ENCODE peak calls at places on chromosomes 13 and 19, in nine cellular contexts. K is lung; Z is natural killer cell; L is omental fat pad; X is choroid plexus epithelial cell; J is body of pancreas; O is CD8-positive, alpha-beta T cell; T is tibial artery; M is GM20000. G is an unnamed sample.

GRCh38 chr19:56270676-56271075 is 1.9 kb upstream of the EDDM13 start:
- DNase-seq in K (peak; percentile 32), Z (no peak), L (no peak), X (no peak), J (no peak), O (no peak), T (no peak), M (no peak), G (no peak)

GRCh38 chr13:111646464-111646855 is 326.0 kb downstream of the TEX29 start:
- DNase-seq in K (no peak), Z (no peak), L (no peak), X (no peak), J (no peak), O (no peak), T (no peak), M (no peak), G (no peak)

GRCh38 chr19:55355213-55355821 is 798 bp upstream of the COX6B2 start:
- DNase-seq in K (no peak), Z (no peak), L (no peak), X (no peak), J (no peak), O (no peak), T (no peak), M (no peak), G (no peak)

GRCh38 chr19:29277107-29277506 is 64.2 kb upstream of the UQCRFS1 start:
- DNase-seq in K (no peak), Z (peak; percentile 52), L (no peak), X (no peak), J (no peak), O (peak; percentile 52), T (no peak), M (peak; percentile 90), G (peak; percentile 21)

GRCh38 chr13:29845440-29846056 is 4.9 kb downstream of the UBL3 start:
- DNase-seq in K (no peak), Z (no peak), L (no peak), X (peak; percentile 50), J (no peak), O (no peak), T (no peak), M (no peak), G (no peak)

GRCh38 chr19:49473868-49474544 is at the start of gene FLT3LG:
- DNase-seq in K (peak; percentile 77), Z (peak; percentile 90), L (peak; percentile 55), X (peak; percentile 76), J (peak; percentile 71), O (peak; percentile 95), T (peak; percentile 74), M (peak; percentile 93), G (peak; percentile 91)

GRCh38 chr13:44768233-44768632 is 192.1 kb upstream of the TSC22D1 start:
- DNase-seq in K (no peak), Z (no peak), L (no peak), X (no peak), J (no peak), O (peak; percentile 24), T (no peak), M (peak; percentile 38), G (peak; percentile 59)

GRCh38 chr19:54252845-54253244 is 4.2 kb downstream of the LILRB5 start:
- DNase-seq in K (no peak), Z (no peak), L (no peak), X (no peak), J (no peak), O (no peak), T (no peak), M (no peak), G (no peak)

GRCh38 chr19:43624933-43625332 is 5.5 kb upstream of the ZNF428 start:
- DNase-seq in K (peak; percentile 40), Z (peak; percentile 66), L (peak; percentile 36), X (peak; percentile 43), J (peak; percentile 58), O (peak; percentile 93), T (peak; percentile 26), M (peak; percentile 88), G (peak; percentile 66)

GRCh38 chr13:73859841-73860240 is 274.4 kb downstream of the KLF12 start:
- DNase-seq in K (no peak), Z (no peak), L (no peak), X (no peak), J (no peak), O (no peak), T (no peak), M (no peak), G (no peak)

GRCh38 chr19:53927745-53928144 is 18.7 kb downstream of the CACNG7 start:
- DNase-seq in K (no peak), Z (no peak), L (no peak), X (peak; percentile 86), J (peak; percentile 30), O (peak; percentile 52), T (no peak), M (no peak), G (no peak)

GRCh38 chr13:73842621-73843020 is 291.6 kb downstream of the KLF12 start:
- DNase-seq in K (no peak), Z (no peak), L (no peak), X (peak; percentile 21), J (no peak), O (no peak), T (no peak), M (no peak), G (no peak)

GRCh38 chr19:40588110-40588854 is 11.6 kb downstream of the SHKBP1 start:
- DNase-seq in K (no peak), Z (no peak), L (no peak), X (peak; percentile 42), J (no peak), O (no peak), T (no peak), M (no peak), G (no peak)

GRCh38 chr13:23950736-23951510 is 53.6 kb upstream of the C1QTNF9B start:
- DNase-seq in K (no peak), Z (no peak), L (no peak), X (no peak), J (no peak), O (no peak), T (no peak), M (no peak), G (no peak)
- TF ChIP-seq CTCF in K (no peak), Z (no peak), L (no peak), X (peak; percentile 41), J (no peak), O (no peak), T (no peak), M (no peak), G (no peak)

DNA sequence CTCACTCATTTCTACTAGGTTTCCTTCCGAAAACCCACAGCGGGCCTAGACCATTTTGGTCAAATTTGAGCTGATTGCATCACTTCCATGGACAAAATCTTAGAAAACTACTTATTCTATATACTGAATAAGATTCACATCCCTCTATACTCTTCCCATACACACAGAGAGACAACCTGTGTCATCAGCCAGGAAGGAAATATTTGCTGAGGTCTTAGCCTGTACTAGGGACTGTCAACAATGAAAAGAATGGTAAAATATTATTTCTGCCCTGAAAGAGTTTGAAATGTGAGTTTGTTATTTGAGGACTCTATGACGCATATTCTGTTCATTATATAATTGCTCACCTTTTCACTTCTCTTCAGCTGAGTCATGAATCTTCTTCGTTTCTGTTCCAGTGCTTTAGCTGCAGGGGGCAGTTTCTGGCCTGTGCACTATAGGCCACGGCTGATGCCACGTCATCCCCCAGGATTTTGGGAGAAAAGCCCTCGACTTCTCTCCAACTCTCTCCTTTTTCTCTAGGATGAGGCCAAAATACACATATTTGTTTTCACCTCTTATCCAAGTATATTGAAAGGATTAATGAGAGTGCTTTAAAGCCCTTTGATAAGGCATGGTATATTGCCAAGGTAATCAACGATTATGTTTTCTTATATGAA is 47.7 kb downstream of the GSX1 start:
- DNase-seq in K (no peak), Z (no peak), L (no peak), X (peak; percentile 5), J (no peak), O (no peak), T (no peak), M (no peak), G (no peak)
- TF ChIP-seq CTCF in K (no peak), Z (no peak), L (no peak), X (no peak), J (no peak), O (no peak), T (no peak), M (no peak), G (no peak)

GRCh38 chr13:24627090-24627714 is 53.0 kb upstream of the ATP12A start:
- DNase-seq in K (no peak), Z (no peak), L (no peak), X (no peak), J (peak; percentile 42), O (no peak), T (no peak), M (no peak), G (no peak)

GRCh38 chr13:24625870-24626419 is 54.3 kb upstream of the ATP12A start:
- DNase-seq in K (no peak), Z (no peak), L (no peak), X (no peak), J (no peak), O (no peak), T (no peak), M (peak; percentile 74), G (no peak)

GRCh38 chr13:24626449-24626848 is 53.8 kb upstream of the ATP12A start:
- DNase-seq in K (no peak), Z (no peak), L (no peak), X (no peak), J (no peak), O (no peak), T (no peak), M (no peak), G (no peak)

GRCh38 chr13:24629320-24629719 is 50.9 kb upstream of the ATP12A start:
- DNase-seq in K (no peak), Z (no peak), L (no peak), X (peak; percentile 41), J (no peak), O (no peak), T (no peak), M (no peak), G (no peak)

DNA sequence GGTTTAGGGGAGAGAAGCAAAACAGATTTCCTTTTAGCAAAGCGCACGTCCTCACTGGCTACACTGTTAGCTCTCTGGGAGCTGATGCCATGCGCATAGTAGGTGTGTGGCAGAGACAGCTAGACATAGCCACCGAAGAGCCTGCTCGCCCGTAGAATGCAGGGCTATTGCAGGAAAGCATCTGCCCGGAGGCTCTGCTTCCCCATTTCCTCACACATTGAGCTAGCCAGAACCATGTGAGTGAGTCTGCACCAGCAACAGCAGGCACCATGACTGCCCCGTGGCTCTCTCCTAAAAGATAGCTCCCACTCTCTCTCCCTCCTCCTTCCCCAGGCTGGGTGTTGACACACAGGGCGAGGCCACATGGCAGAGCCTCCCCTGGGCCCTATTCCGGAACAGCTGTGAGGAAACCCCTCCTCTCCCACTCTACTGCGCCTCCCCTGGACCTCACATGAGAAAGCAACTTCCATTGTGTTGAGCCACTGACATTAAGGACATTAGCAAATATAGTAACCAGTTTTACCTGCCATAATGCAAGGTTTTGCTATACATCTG is 52.3 kb upstream of the ATP12A start:
- DNase-seq in K (no peak), Z (no peak), L (no peak), X (no peak), J (no peak), O (no peak), T (no peak), M (no peak), G (no peak)
- TF ChIP-seq CTCF in K (no peak), Z (no peak), L (no peak), X (no peak), J (no peak), O (no peak), T (no peak), M (no peak), G (no peak)

DNA sequence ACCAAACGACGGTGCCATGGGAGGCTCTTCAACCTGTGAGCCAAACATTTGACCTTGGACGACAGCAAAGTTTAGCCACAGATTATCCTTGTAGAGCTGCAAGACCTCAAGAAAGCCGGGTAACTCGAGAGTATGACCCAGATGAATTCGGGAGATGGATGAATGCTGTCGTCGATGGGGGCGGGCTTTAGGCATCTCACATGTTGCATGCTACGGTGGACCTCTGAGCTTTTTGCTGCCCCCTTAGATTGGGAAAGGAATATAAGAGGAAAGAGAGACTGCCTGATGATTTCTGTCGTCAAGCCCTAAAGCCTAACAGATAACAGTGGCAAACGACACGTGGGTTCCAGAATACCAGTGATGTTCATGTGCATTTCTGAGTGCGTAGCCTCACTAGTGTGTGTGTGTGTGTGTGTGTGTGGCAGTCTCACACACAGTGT is 716 bp upstream of the ABCC4 start:
- DNase-seq in K (no peak), Z (no peak), L (no peak), X (no peak), J (no peak), O (no peak), T (no peak), M (no peak), G (no peak)
- TF ChIP-seq CTCF in K (no peak), Z (no peak), L (no peak), X (no peak), J (no peak), O (no peak), T (no peak), M (no peak), G (no peak)

G was measured in GM06990.